ENCODE peak calls at places on chromosome 14, in six cellular contexts. One of them, this sample, is unnamed.

GRCh38 chr14:56874375-56874774 is 64.1 kb upstream of the OTX2 start:
- DNase-seq in HepG2: peak; percentile 18
- DNase-seq in lung: no peak
- DNase-seq in RWPE1: no peak
- DNase-seq in ovary: no peak
- DNase-seq in mammary epithelial cell: peak; percentile 9
- DNase-seq in this sample: peak; percentile 49

GRCh38 chr14:105162374-105162979 is 6.1 kb downstream of the JAG2 start:
- DNase-seq in HepG2: peak; percentile 15
- DNase-seq in lung: peak; percentile 44
- DNase-seq in RWPE1: no peak
- DNase-seq in ovary: no peak
- DNase-seq in mammary epithelial cell: no peak
- DNase-seq in this sample: peak; percentile 29

GRCh38 chr14:102140750-102141145 is 1.1 kb downstream of the WDR20 start:
- DNase-seq in HepG2: no peak
- DNase-seq in lung: no peak
- DNase-seq in RWPE1: no peak
- DNase-seq in ovary: no peak
- DNase-seq in mammary epithelial cell: peak; percentile 33
- DNase-seq in this sample: no peak

GRCh38 chr14:46571970-46572369 is 79.6 kb downstream of the RPL10L start:
- DNase-seq in HepG2: peak; percentile 0
- DNase-seq in lung: no peak
- DNase-seq in RWPE1: peak; percentile 42
- DNase-seq in ovary: no peak
- DNase-seq in mammary epithelial cell: peak; percentile 12
- DNase-seq in this sample: no peak

GRCh38 chr14:70934502-70935134 is 27.4 kb downstream of the PCNX1 start:
- DNase-seq in HepG2: peak; percentile 29
- DNase-seq in lung: no peak
- DNase-seq in RWPE1: no peak
- DNase-seq in ovary: no peak
- DNase-seq in mammary epithelial cell: peak; percentile 45
- DNase-seq in this sample: peak; percentile 54

GRCh38 chr14:100865682-100866591 is 37.6 kb downstream of the RTL1 start:
- DNase-seq in HepG2: no peak
- DNase-seq in lung: no peak
- DNase-seq in RWPE1: no peak
- DNase-seq in ovary: no peak
- DNase-seq in mammary epithelial cell: no peak
- DNase-seq in this sample: no peak

GRCh38 chr14:64761441-64762043 is 57.3 kb downstream of the PLEKHG3 start:
- DNase-seq in HepG2: no peak
- DNase-seq in lung: no peak
- DNase-seq in RWPE1: no peak
- DNase-seq in ovary: peak; percentile 56
- DNase-seq in mammary epithelial cell: no peak
- DNase-seq in this sample: no peak

GRCh38 chr14:92404938-92405337 is 82.0 kb downstream of the SLC24A4 start:
- DNase-seq in HepG2: no peak
- DNase-seq in lung: no peak
- DNase-seq in RWPE1: no peak
- DNase-seq in ovary: no peak
- DNase-seq in mammary epithelial cell: no peak
- DNase-seq in this sample: no peak

GRCh38 chr14:50534998-50535397 is 2.6 kb upstream of the MAP4K5 start:
- DNase-seq in HepG2: no peak
- DNase-seq in lung: no peak
- DNase-seq in RWPE1: no peak
- DNase-seq in ovary: no peak
- DNase-seq in mammary epithelial cell: no peak
- DNase-seq in this sample: no peak

GRCh38 chr14:65170768-65171251 is 68.5 kb upstream of the MAX start:
- DNase-seq in HepG2: no peak
- DNase-seq in lung: no peak
- DNase-seq in RWPE1: peak; percentile 8
- DNase-seq in ovary: no peak
- DNase-seq in mammary epithelial cell: peak; percentile 76
- DNase-seq in this sample: peak; percentile 27

GRCh38 chr14:71734076-71734475 is 198.2 kb upstream of the RGS6 start:
- DNase-seq in HepG2: no peak
- DNase-seq in lung: no peak
- DNase-seq in RWPE1: no peak
- DNase-seq in ovary: no peak
- DNase-seq in mammary epithelial cell: no peak
- DNase-seq in this sample: no peak

GRCh38 chr14:31024577-31025334 is 693 bp upstream of the AP4S1 start:
- DNase-seq in HepG2: no peak
- DNase-seq in lung: no peak
- DNase-seq in RWPE1: no peak
- DNase-seq in ovary: no peak
- DNase-seq in mammary epithelial cell: peak; percentile 49
- DNase-seq in this sample: peak; percentile 39

GRCh38 chr14:56159066-56159465 is 40.9 kb downstream of the PELI2 start:
- DNase-seq in HepG2: no peak
- DNase-seq in lung: no peak
- DNase-seq in RWPE1: no peak
- DNase-seq in ovary: no peak
- DNase-seq in mammary epithelial cell: peak; percentile 7
- DNase-seq in this sample: no peak

GRCh38 chr14:87994974-87995373 is 2.0 kb upstream of the GALC start:
- DNase-seq in HepG2: peak; percentile 13
- DNase-seq in lung: no peak
- DNase-seq in RWPE1: no peak
- DNase-seq in ovary: no peak
- DNase-seq in mammary epithelial cell: no peak
- DNase-seq in this sample: peak; percentile 38

GRCh38 chr14:95895720-95896119 is 19.1 kb downstream of the TUNAR start:
- DNase-seq in HepG2: peak; percentile 18
- DNase-seq in lung: no peak
- DNase-seq in RWPE1: peak; percentile 32
- DNase-seq in ovary: no peak
- DNase-seq in mammary epithelial cell: no peak
- DNase-seq in this sample: peak; percentile 13

GRCh38 chr14:102608064-102608446 is 15.6 kb downstream of the RCOR1 start:
- DNase-seq in HepG2: no peak
- DNase-seq in lung: no peak
- DNase-seq in RWPE1: no peak
- DNase-seq in ovary: no peak
- DNase-seq in mammary epithelial cell: no peak
- DNase-seq in this sample: no peak

GRCh38 chr14:71467419-71467818 is 464.8 kb upstream of the RGS6 start:
- DNase-seq in HepG2: no peak
- DNase-seq in lung: no peak
- DNase-seq in RWPE1: no peak
- DNase-seq in ovary: no peak
- DNase-seq in mammary epithelial cell: no peak
- DNase-seq in this sample: no peak

GRCh38 chr14:33229269-33229924 is 290.7 kb downstream of the NPAS3 start:
- DNase-seq in HepG2: no peak
- DNase-seq in lung: no peak
- DNase-seq in RWPE1: no peak
- DNase-seq in ovary: no peak
- DNase-seq in mammary epithelial cell: no peak
- DNase-seq in this sample: no peak

GRCh38 chr14:94129111-94129757 is at the start of gene IFI27L2:
- DNase-seq in HepG2: peak; percentile 40
- DNase-seq in lung: peak; percentile 55
- DNase-seq in RWPE1: peak; percentile 83
- DNase-seq in ovary: peak; percentile 75
- DNase-seq in mammary epithelial cell: peak; percentile 87
- DNase-seq in this sample: peak; percentile 69

GRCh38 chr14:101078892-101079221 is 175.3 kb upstream of the RTL1 start:
- DNase-seq in HepG2: no peak
- DNase-seq in lung: peak; percentile 23
- DNase-seq in RWPE1: no peak
- DNase-seq in ovary: no peak
- DNase-seq in mammary epithelial cell: no peak
- DNase-seq in this sample: no peak

GRCh38 chr14:50607181-50607580 is 47.2 kb downstream of the ATL1 start:
- DNase-seq in HepG2: no peak
- DNase-seq in lung: no peak
- DNase-seq in RWPE1: no peak
- DNase-seq in ovary: no peak
- DNase-seq in mammary epithelial cell: peak; percentile 84
- DNase-seq in this sample: no peak

DNA sequence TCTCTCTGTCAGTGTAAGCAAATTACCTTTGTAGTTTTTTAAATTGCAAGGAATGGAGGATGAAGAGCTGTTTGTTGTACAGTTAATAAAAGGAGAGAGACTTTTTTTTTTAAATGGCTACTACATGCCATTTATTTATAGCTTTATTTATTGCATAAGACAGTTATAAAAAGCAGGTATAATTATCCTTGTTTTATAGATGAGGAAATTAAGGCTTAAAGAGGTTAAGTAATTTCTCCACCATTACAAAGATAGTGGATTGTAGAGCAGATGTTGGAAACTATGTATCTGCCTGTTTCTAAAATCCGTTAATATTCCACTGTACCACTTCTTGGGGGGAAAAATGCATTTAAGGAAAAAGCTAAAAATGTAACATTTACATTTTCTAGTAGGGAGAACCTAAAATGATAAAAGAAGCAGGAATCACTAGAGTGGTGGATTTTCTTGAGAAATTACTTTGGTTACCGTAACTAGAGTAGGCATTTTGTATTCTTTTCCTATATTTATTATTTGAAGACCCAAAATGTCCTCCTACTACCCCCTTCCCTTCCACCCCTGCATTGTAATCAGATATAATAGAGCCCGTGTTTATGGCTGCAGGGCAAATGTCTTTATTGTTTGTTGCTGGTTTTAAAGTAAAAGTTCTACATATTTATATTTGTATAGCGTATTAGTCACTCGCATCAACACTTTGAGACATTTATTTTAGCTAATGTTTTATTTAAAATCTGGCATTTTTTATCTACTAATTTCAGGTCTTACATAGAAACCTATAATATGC is 2.3 kb downstream of the SNAPC1 start:
- DNase-seq in HepG2: no peak
- DNase-seq in lung: no peak
- DNase-seq in RWPE1: no peak
- DNase-seq in ovary: no peak
- DNase-seq in mammary epithelial cell: no peak
- DNase-seq in this sample: peak; percentile 41
- H3K27ac ChIP-seq in HepG2: no peak overlapping the region
- H3K27ac ChIP-seq in lung: no peak overlapping the region
- H3K27ac ChIP-seq in RWPE1: no peak overlapping the region
- H3K27ac ChIP-seq in ovary: no peak overlapping the region
- H3K27ac ChIP-seq in mammary epithelial cell: no peak overlapping the region
- H3K27ac ChIP-seq in this sample: no peak overlapping the region

GRCh38 chr14:37707716-37708115 is 112.3 kb downstream of the TTC6 start:
- DNase-seq in HepG2: no peak
- DNase-seq in lung: no peak
- DNase-seq in RWPE1: peak; percentile 8
- DNase-seq in ovary: no peak
- DNase-seq in mammary epithelial cell: no peak
- DNase-seq in this sample: no peak

GRCh38 chr14:37712976-37713431 is 117.6 kb downstream of the TTC6 start:
- DNase-seq in HepG2: peak; percentile 35
- DNase-seq in lung: no peak
- DNase-seq in RWPE1: no peak
- DNase-seq in ovary: no peak
- DNase-seq in mammary epithelial cell: no peak
- DNase-seq in this sample: no peak

GRCh38 chr14:37709419-37710195 is 114.2 kb downstream of the TTC6 start:
- DNase-seq in HepG2: peak; percentile 70
- DNase-seq in lung: no peak
- DNase-seq in RWPE1: peak; percentile 28
- DNase-seq in ovary: no peak
- DNase-seq in mammary epithelial cell: no peak
- DNase-seq in this sample: peak; percentile 9

GRCh38 chr14:37711499-37712475 is 116.4 kb downstream of the TTC6 start:
- DNase-seq in HepG2: peak; percentile 96
- DNase-seq in lung: no peak
- DNase-seq in RWPE1: no peak
- DNase-seq in ovary: no peak
- DNase-seq in mammary epithelial cell: no peak
- DNase-seq in this sample: peak; percentile 5

DNA sequence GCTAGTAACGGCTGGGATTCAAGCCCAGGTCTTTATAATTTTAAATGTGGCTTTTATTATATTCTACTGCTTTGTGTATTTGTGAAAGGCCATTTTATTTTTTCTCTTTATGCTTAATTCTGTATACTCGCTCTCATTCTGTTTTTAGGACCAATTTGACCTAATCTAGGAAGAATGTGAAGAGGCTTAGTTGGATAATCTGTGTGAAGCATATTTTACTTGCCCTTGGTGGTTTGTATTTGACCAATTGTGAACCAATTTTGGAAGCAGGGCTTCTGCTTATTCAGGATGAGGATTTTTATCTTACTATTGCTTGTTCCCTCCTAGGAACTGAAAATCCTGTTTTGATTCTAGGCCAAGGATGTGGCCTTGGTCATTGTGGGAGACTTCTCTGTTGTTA is 113.1 kb downstream of the TTC6 start:
- DNase-seq in HepG2: no peak
- DNase-seq in lung: no peak
- DNase-seq in RWPE1: no peak
- DNase-seq in ovary: no peak
- DNase-seq in mammary epithelial cell: no peak
- DNase-seq in this sample: no peak
- H3K27ac ChIP-seq in HepG2: no peak overlapping the region
- H3K27ac ChIP-seq in lung: no peak overlapping the region
- H3K27ac ChIP-seq in RWPE1: no peak overlapping the region
- H3K27ac ChIP-seq in ovary: no peak overlapping the region
- H3K27ac ChIP-seq in mammary epithelial cell: no peak overlapping the region
- H3K27ac ChIP-seq in this sample: no peak overlapping the region

GRCh38 chr14:53327716-53328115 is 174.6 kb upstream of the DDHD1 start:
- DNase-seq in HepG2: no peak
- DNase-seq in lung: no peak
- DNase-seq in RWPE1: peak; percentile 54
- DNase-seq in ovary: no peak
- DNase-seq in mammary epithelial cell: peak; percentile 93
- DNase-seq in this sample: no peak
- H3K27ac ChIP-seq in HepG2: no peak overlapping the region
- H3K27ac ChIP-seq in lung: no peak overlapping the region
- H3K27ac ChIP-seq in RWPE1: no peak overlapping the region
- H3K27ac ChIP-seq in ovary: no peak overlapping the region
- H3K27ac ChIP-seq in mammary epithelial cell: peak overlapping the region; percentile 17
- H3K27ac ChIP-seq in this sample: no peak overlapping the region

GRCh38 chr14:54567634-54568561 is 970 bp downstream of the SAMD4A start:
- DNase-seq in HepG2: peak; percentile 14
- DNase-seq in lung: peak; percentile 50
- DNase-seq in RWPE1: peak; percentile 30
- DNase-seq in ovary: peak; percentile 65
- DNase-seq in mammary epithelial cell: peak; percentile 45
- DNase-seq in this sample: peak; percentile 33

GRCh38 chr14:54572316-54572715 is 5.4 kb downstream of the SAMD4A start:
- DNase-seq in HepG2: peak; percentile 41
- DNase-seq in lung: no peak
- DNase-seq in RWPE1: no peak
- DNase-seq in ovary: no peak
- DNase-seq in mammary epithelial cell: peak; percentile 43
- DNase-seq in this sample: peak; percentile 27

GRCh38 chr14:54570651-54571415 is 3.9 kb downstream of the SAMD4A start:
- DNase-seq in HepG2: no peak
- DNase-seq in lung: no peak
- DNase-seq in RWPE1: peak; percentile 69
- DNase-seq in ovary: no peak
- DNase-seq in mammary epithelial cell: peak; percentile 75
- DNase-seq in this sample: peak; percentile 7

GRCh38 chr14:54568821-54569591 is 2.1 kb downstream of the SAMD4A start:
- DNase-seq in HepG2: peak; percentile 31
- DNase-seq in lung: no peak
- DNase-seq in RWPE1: peak; percentile 35
- DNase-seq in ovary: no peak
- DNase-seq in mammary epithelial cell: no peak
- DNase-seq in this sample: no peak

GRCh38 chr14:54570047-54570446 is 3.1 kb downstream of the SAMD4A start:
- DNase-seq in HepG2: no peak
- DNase-seq in lung: no peak
- DNase-seq in RWPE1: no peak
- DNase-seq in ovary: no peak
- DNase-seq in mammary epithelial cell: no peak
- DNase-seq in this sample: no peak
- H3K27ac ChIP-seq in HepG2: no peak overlapping the region
- H3K27ac ChIP-seq in lung: peak overlapping the region; percentile 81
- H3K27ac ChIP-seq in RWPE1: no peak overlapping the region
- H3K27ac ChIP-seq in ovary: no peak overlapping the region
- H3K27ac ChIP-seq in mammary epithelial cell: peak overlapping the region; percentile 88
- H3K27ac ChIP-seq in this sample: no peak overlapping the region

This sample was measured in small intestine.